ENCODE peak calls at places on chromosomes 7 and 10, in seven cellular contexts. One of them, this sample, is unnamed. For H3K36me3, the result is how much of the 10 kb centered on the place peaks cover.

GRCh38 chr7:83852136-83852535 is 203.2 kb upstream of the SEMA3E start:
- DNase-seq in K562: no peak
- DNase-seq in suprapubic skin: no peak
- DNase-seq in transverse colon: no peak
- DNase-seq in tibial nerve: no peak
- DNase-seq in stomach: no peak
- DNase-seq in ovary: no peak
- DNase-seq in this sample: no peak

GRCh38 chr7:158064631-158065030 is 523.0 kb downstream of the PTPRN2 start:
- DNase-seq in K562: no peak
- DNase-seq in suprapubic skin: no peak
- DNase-seq in transverse colon: no peak
- DNase-seq in tibial nerve: no peak
- DNase-seq in stomach: no peak
- DNase-seq in ovary: no peak
- DNase-seq in this sample: no peak

GRCh38 chr7:158030566-158030965 is 557.1 kb downstream of the PTPRN2 start:
- DNase-seq in K562: no peak
- DNase-seq in suprapubic skin: peak
- DNase-seq in transverse colon: no peak
- DNase-seq in tibial nerve: no peak
- DNase-seq in stomach: peak
- DNase-seq in ovary: no peak
- DNase-seq in this sample: no peak

GRCh38 chr10:107434201-107434600 is 269.7 kb upstream of the SORCS1 start:
- DNase-seq in K562: no peak
- DNase-seq in suprapubic skin: no peak
- DNase-seq in transverse colon: no peak
- DNase-seq in tibial nerve: no peak
- DNase-seq in stomach: no peak
- DNase-seq in ovary: no peak
- DNase-seq in this sample: no peak

GRCh38 chr7:155878674-155879073 is 66.4 kb upstream of the SHH start:
- DNase-seq in K562: no peak
- DNase-seq in suprapubic skin: no peak
- DNase-seq in transverse colon: no peak
- DNase-seq in tibial nerve: no peak
- DNase-seq in stomach: no peak
- DNase-seq in ovary: no peak
- DNase-seq in this sample: no peak

GRCh38 chr7:151454932-151455530 is 15.1 kb upstream of the CRYGN start:
- DNase-seq in K562: no peak
- DNase-seq in suprapubic skin: peak
- DNase-seq in transverse colon: no peak
- DNase-seq in tibial nerve: no peak
- DNase-seq in stomach: no peak
- DNase-seq in ovary: no peak
- DNase-seq in this sample: no peak

GRCh38 chr10:129021597-129022304 is 445.3 kb upstream of the MGMT start:
- DNase-seq in K562: no peak
- DNase-seq in suprapubic skin: no peak
- DNase-seq in transverse colon: no peak
- DNase-seq in tibial nerve: no peak
- DNase-seq in stomach: no peak
- DNase-seq in ovary: no peak
- DNase-seq in this sample: no peak

GRCh38 chr7:34128762-34129161 is 223.4 kb downstream of the BMPER start:
- DNase-seq in K562: no peak
- DNase-seq in suprapubic skin: no peak
- DNase-seq in transverse colon: no peak
- DNase-seq in tibial nerve: no peak
- DNase-seq in stomach: no peak
- DNase-seq in ovary: no peak
- DNase-seq in this sample: no peak

GRCh38 chr10:614772-615582 is 74.5 kb downstream of the DIP2C start:
- DNase-seq in K562: no peak
- DNase-seq in suprapubic skin: no peak
- DNase-seq in transverse colon: no peak
- DNase-seq in tibial nerve: no peak
- DNase-seq in stomach: no peak
- DNase-seq in ovary: no peak
- DNase-seq in this sample: no peak

GRCh38 chr7:102993532-102994029 is 80.8 kb downstream of the LRRC17 start:
- DNase-seq in K562: peak
- DNase-seq in suprapubic skin: no peak
- DNase-seq in transverse colon: no peak
- DNase-seq in tibial nerve: no peak
- DNase-seq in stomach: no peak
- DNase-seq in ovary: no peak
- DNase-seq in this sample: no peak

GRCh38 chr10:83685458-83685857 is 453.9 kb upstream of the GHITM start:
- DNase-seq in K562: no peak
- DNase-seq in suprapubic skin: no peak
- DNase-seq in transverse colon: no peak
- DNase-seq in tibial nerve: no peak
- DNase-seq in stomach: no peak
- DNase-seq in ovary: no peak
- DNase-seq in this sample: no peak

GRCh38 chr10:35890061-35890969 is 248.2 kb upstream of the FZD8 start:
- DNase-seq in K562: no peak
- DNase-seq in suprapubic skin: no peak
- DNase-seq in transverse colon: peak
- DNase-seq in tibial nerve: no peak
- DNase-seq in stomach: no peak
- DNase-seq in ovary: no peak
- DNase-seq in this sample: peak

GRCh38 chr10:106897631-106898161 is 266.8 kb downstream of the SORCS1 start:
- DNase-seq in K562: no peak
- DNase-seq in suprapubic skin: no peak
- DNase-seq in transverse colon: peak
- DNase-seq in tibial nerve: no peak
- DNase-seq in stomach: peak
- DNase-seq in ovary: peak
- DNase-seq in this sample: no peak

GRCh38 chr7:44138698-44139097 is 2.4 kb downstream of the MYL7 start:
- DNase-seq in K562: peak
- DNase-seq in suprapubic skin: no peak
- DNase-seq in transverse colon: no peak
- DNase-seq in tibial nerve: no peak
- DNase-seq in stomach: no peak
- DNase-seq in ovary: no peak
- DNase-seq in this sample: no peak

GRCh38 chr10:12614390-12615003 is 265.1 kb downstream of the CAMK1D start:
- DNase-seq in K562: no peak
- DNase-seq in suprapubic skin: no peak
- DNase-seq in transverse colon: no peak
- DNase-seq in tibial nerve: no peak
- DNase-seq in stomach: no peak
- DNase-seq in ovary: no peak
- DNase-seq in this sample: no peak

GRCh38 chr7:50304911-50305621 is 550 bp downstream of the IKZF1 start:
- DNase-seq in K562: peak
- DNase-seq in suprapubic skin: no peak
- DNase-seq in transverse colon: peak
- DNase-seq in tibial nerve: no peak
- DNase-seq in stomach: no peak
- DNase-seq in ovary: no peak
- DNase-seq in this sample: no peak

GRCh38 chr10:91017202-91017601 is 96.3 kb upstream of the ANKRD1 start:
- DNase-seq in K562: no peak
- DNase-seq in suprapubic skin: no peak
- DNase-seq in transverse colon: no peak
- DNase-seq in tibial nerve: no peak
- DNase-seq in stomach: no peak
- DNase-seq in ovary: no peak
- DNase-seq in this sample: no peak

GRCh38 chr10:60549686-60550085 is 160.0 kb upstream of the ANK3 start:
- DNase-seq in K562: peak
- DNase-seq in suprapubic skin: no peak
- DNase-seq in transverse colon: no peak
- DNase-seq in tibial nerve: no peak
- DNase-seq in stomach: no peak
- DNase-seq in ovary: no peak
- DNase-seq in this sample: no peak

GRCh38 chr7:41912426-41912825 is 209.5 kb upstream of the INHBA start:
- DNase-seq in K562: no peak
- DNase-seq in suprapubic skin: no peak
- DNase-seq in transverse colon: no peak
- DNase-seq in tibial nerve: no peak
- DNase-seq in stomach: no peak
- DNase-seq in ovary: no peak
- DNase-seq in this sample: no peak

GRCh38 chr10:20429742-20430141 is 467.4 kb downstream of the NEBL start:
- DNase-seq in K562: no peak
- DNase-seq in suprapubic skin: no peak
- DNase-seq in transverse colon: no peak
- DNase-seq in tibial nerve: no peak
- DNase-seq in stomach: no peak
- DNase-seq in ovary: no peak
- DNase-seq in this sample: no peak

GRCh38 chr7:11607676-11608075 is 224.3 kb downstream of the THSD7A start:
- DNase-seq in K562: no peak
- DNase-seq in suprapubic skin: no peak
- DNase-seq in transverse colon: no peak
- DNase-seq in tibial nerve: no peak
- DNase-seq in stomach: peak
- DNase-seq in ovary: peak
- DNase-seq in this sample: no peak

GRCh38 chr10:96663794-96664193 is 56.5 kb downstream of the PIK3AP1 start:
- DNase-seq in K562: no peak
- DNase-seq in suprapubic skin: no peak
- DNase-seq in transverse colon: no peak
- DNase-seq in tibial nerve: no peak
- DNase-seq in stomach: no peak
- DNase-seq in ovary: no peak
- DNase-seq in this sample: no peak

GRCh38 chr10:96666738-96667137 is 53.6 kb downstream of the PIK3AP1 start:
- DNase-seq in K562: no peak
- DNase-seq in suprapubic skin: no peak
- DNase-seq in transverse colon: no peak
- DNase-seq in tibial nerve: no peak
- DNase-seq in stomach: no peak
- DNase-seq in ovary: no peak
- DNase-seq in this sample: no peak

GRCh38 chr10:96667401-96667800 is 52.9 kb downstream of the PIK3AP1 start:
- DNase-seq in K562: no peak
- DNase-seq in suprapubic skin: no peak
- DNase-seq in transverse colon: no peak
- DNase-seq in tibial nerve: no peak
- DNase-seq in stomach: no peak
- DNase-seq in ovary: no peak
- DNase-seq in this sample: no peak

GRCh38 chr10:96665306-96665705 is 55.0 kb downstream of the PIK3AP1 start:
- DNase-seq in K562: no peak
- DNase-seq in suprapubic skin: no peak
- DNase-seq in transverse colon: no peak
- DNase-seq in tibial nerve: no peak
- DNase-seq in stomach: no peak
- DNase-seq in ovary: no peak
- DNase-seq in this sample: no peak

DNA sequence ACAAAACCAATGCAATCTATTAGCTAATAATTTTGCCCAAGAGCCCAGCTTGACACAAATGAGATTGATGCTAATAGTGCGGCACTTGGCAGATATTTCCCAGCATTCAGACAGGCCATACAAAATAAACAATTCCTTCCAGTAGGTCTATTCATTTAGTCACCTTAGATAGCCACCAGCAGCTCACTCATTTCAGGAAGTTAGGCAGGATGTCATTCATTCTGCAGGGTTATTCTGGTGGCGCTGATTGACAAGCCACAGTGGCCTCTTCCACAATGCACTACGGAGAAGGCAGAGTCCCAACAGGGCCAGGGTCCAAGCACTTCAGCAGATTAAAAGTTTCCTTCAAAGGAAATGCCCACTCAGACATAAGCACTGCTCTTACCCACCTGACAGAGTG is 55.8 kb downstream of the PIK3AP1 start:
- DNase-seq in K562: no peak
- DNase-seq in suprapubic skin: no peak
- DNase-seq in transverse colon: no peak
- DNase-seq in tibial nerve: no peak
- DNase-seq in stomach: no peak
- DNase-seq in ovary: no peak
- DNase-seq in this sample: no peak
- TF ChIP-seq EP300 in K562: no peak
- TF ChIP-seq EP300 in suprapubic skin: no peak
- TF ChIP-seq EP300 in transverse colon: no peak
- TF ChIP-seq EP300 in tibial nerve: no peak
- TF ChIP-seq EP300 in stomach: no peak
- TF ChIP-seq EP300 in ovary: no peak
- TF ChIP-seq EP300 in this sample: no peak

DNA sequence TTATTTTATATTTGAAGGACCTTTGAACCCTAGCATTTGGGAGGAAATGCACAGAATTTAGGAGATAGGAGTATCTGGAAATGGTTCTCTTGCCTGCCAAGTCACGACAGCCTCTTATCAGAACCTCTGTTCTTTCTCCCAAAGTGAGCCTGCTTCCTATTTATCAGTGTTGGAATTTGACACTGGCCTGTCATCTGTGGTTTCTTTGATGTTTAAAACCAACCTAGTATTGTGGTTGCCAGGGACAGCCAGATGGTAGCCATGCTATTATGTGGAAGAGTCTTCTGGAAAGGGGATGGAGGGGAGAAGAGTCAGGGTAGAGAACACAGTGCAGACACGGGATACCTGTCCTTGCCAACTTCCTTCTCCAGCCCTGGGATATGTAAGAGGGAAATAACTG is 21.1 kb downstream of the ZNF282 start:
- DNase-seq in K562: peak
- DNase-seq in suprapubic skin: no peak
- DNase-seq in transverse colon: no peak
- DNase-seq in tibial nerve: no peak
- DNase-seq in stomach: no peak
- DNase-seq in ovary: no peak
- DNase-seq in this sample: no peak
- H3K36me3 ChIP-seq in K562: half or more
- H3K36me3 ChIP-seq in suprapubic skin: half or more
- H3K36me3 ChIP-seq in transverse colon: half or more
- H3K36me3 ChIP-seq in tibial nerve: under half
- H3K36me3 ChIP-seq in stomach: half or more
- H3K36me3 ChIP-seq in ovary: under half
- H3K36me3 ChIP-seq in this sample: half or more

DNA sequence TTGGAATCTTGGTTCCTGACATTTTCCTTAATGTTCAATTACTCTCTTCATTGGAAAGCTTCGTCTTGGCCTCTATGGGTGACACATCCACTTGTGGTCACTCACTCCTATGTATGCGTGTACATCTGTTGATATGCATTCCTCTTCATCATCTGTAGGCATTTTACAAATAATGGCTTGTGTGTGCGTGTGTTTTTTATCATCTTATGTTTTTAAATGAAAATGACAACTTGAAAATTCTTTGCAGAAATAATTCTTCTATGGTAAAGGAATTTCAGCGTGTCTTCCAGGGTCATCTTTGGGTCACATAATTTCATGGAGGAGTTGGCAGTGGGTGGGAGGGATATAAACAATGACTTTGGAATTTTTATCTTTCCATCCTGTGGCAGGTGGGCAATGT is 925.1 kb downstream of the LRMDA start:
- DNase-seq in K562: no peak
- DNase-seq in suprapubic skin: no peak
- DNase-seq in transverse colon: no peak
- DNase-seq in tibial nerve: no peak
- DNase-seq in stomach: no peak
- DNase-seq in ovary: no peak
- DNase-seq in this sample: no peak
- TF ChIP-seq EP300 in K562: no peak
- TF ChIP-seq EP300 in suprapubic skin: no peak
- TF ChIP-seq EP300 in transverse colon: no peak
- TF ChIP-seq EP300 in tibial nerve: no peak
- TF ChIP-seq EP300 in stomach: no peak
- TF ChIP-seq EP300 in ovary: no peak
- TF ChIP-seq EP300 in this sample: no peak

GRCh38 chr7:32516551-32517082 is 21.3 kb downstream of the AVL9 start:
- DNase-seq in K562: no peak
- DNase-seq in suprapubic skin: no peak
- DNase-seq in transverse colon: peak
- DNase-seq in tibial nerve: no peak
- DNase-seq in stomach: no peak
- DNase-seq in ovary: no peak
- DNase-seq in this sample: no peak
- H3K36me3 ChIP-seq in K562: under half
- H3K36me3 ChIP-seq in suprapubic skin: under half
- H3K36me3 ChIP-seq in transverse colon: under half
- H3K36me3 ChIP-seq in tibial nerve: under half
- H3K36me3 ChIP-seq in stomach: under half
- H3K36me3 ChIP-seq in ovary: under half
- H3K36me3 ChIP-seq in this sample: under half